ENCODE peak calls at places on chromosome 14, in four cellular contexts. A is brain microvascular endothelial cell, D is fibroblast of pulmonary artery, N is aorta. T is an unnamed sample.

GRCh38 chr14:101875726-101876268 is 88.6 kb upstream of the DYNC1H1 start:
- DNase-seq in D (no peak), A (no peak), N (no peak), T (no peak)

GRCh38 chr14:88203289-88203688 is 119.8 kb downstream of the KCNK10 start:
- DNase-seq in D (no peak), N (no peak), A (no peak), T (no peak)

GRCh38 chr14:44462372-44462771 is 44.7 kb downstream of the FSCB start:
- DNase-seq in A (no peak), D (no peak), N (no peak), T (no peak)

GRCh38 chr14:77275855-77276153 is 4.8 kb upstream of the NGB start:
- DNase-seq in D (no peak), N (no peak), A (no peak), T (no peak)

GRCh38 chr14:84864582-84865271 is 665.2 kb upstream of the FLRT2 start:
- DNase-seq in N (no peak), A (no peak), D (no peak), T (no peak)

GRCh38 chr14:22381751-22382150 is 207.3 kb downstream of the DAD1 start:
- DNase-seq in N (no peak), A (no peak), D (no peak), T (no peak)

GRCh38 chr14:77067632-77068514 is 30.2 kb upstream of the CIPC start:
- DNase-seq in A (peak; percentile 40), N (peak; percentile 78), D (peak; percentile 74), T (peak; percentile 76)

GRCh38 chr14:87131879-87132278 is 861.1 kb downstream of the GALC start:
- DNase-seq in D (no peak), N (no peak), A (no peak), T (no peak)

GRCh38 chr14:58817846-58818245 is 180.1 kb downstream of the DACT1 start:
- DNase-seq in N (no peak), D (peak; percentile 45), A (no peak), T (no peak)

GRCh38 chr14:66395300-66395699 is 90.9 kb upstream of the CCDC196 start:
- DNase-seq in D (no peak), N (no peak), A (no peak), T (no peak)

GRCh38 chr14:102086346-102086971 is 385 bp downstream of the HSP90AA1 start:
- DNase-seq in D (peak; percentile 63), A (peak; percentile 22), N (peak; percentile 76), T (peak; percentile 73)

GRCh38 chr14:68278568-68279436 is 459.2 kb downstream of the RAD51B start:
- DNase-seq in D (peak; percentile 45), N (no peak), A (peak; percentile 16), T (no peak)

GRCh38 chr14:77991128-77991772 is 178.9 kb upstream of the NRXN3 start:
- DNase-seq in N (no peak), D (no peak), A (no peak), T (no peak)

GRCh38 chr14:98169170-98169587 is 1102.8 kb downstream of the BCL11B start:
- DNase-seq in D (no peak), A (no peak), N (no peak), T (no peak)

GRCh38 chr14:32259368-32260013 is 56.4 kb upstream of the RNU6-8 start:
- DNase-seq in N (no peak), A (peak; percentile 33), D (peak; percentile 31), T (no peak)

GRCh38 chr14:64507376-64508156 is 3.0 kb downstream of the ZBTB1 start:
- DNase-seq in D (no peak), N (no peak), A (no peak), T (no peak)

GRCh38 chr14:91267965-91268437 is 23.5 kb upstream of the GPR68 start:
- DNase-seq in N (no peak), D (no peak), A (no peak), T (no peak)

GRCh38 chr14:80926706-80927384 is 14.7 kb downstream of the CEP128 start:
- DNase-seq in N (no peak), A (peak; percentile 68), D (peak; percentile 27), T (no peak)

GRCh38 chr14:22798528-22798927 is 16.7 kb downstream of the SLC7A7 start:
- DNase-seq in D (peak; percentile 48), A (no peak), N (no peak), T (no peak)

GRCh38 chr14:74608959-74609611 is 3.0 kb downstream of the LTBP2 start:
- DNase-seq in N (peak; percentile 92), A (peak; percentile 91), D (peak; percentile 95), T (peak; percentile 83)
- H3K4me3 ChIP-seq in N (peak overlapping the region; percentile 60), A (peak overlapping the region; percentile 80), D (peak overlapping the region; percentile 69), T (peak overlapping the region; percentile 71)

GRCh38 chr14:100213956-100214767 is 24.8 kb upstream of the YY1 start:
- DNase-seq in N (peak; percentile 93), A (no peak), D (peak; percentile 56), T (peak; percentile 97)

GRCh38 chr14:100212476-100213333 is 26.2 kb upstream of the YY1 start:
- DNase-seq in N (no peak), D (no peak), A (no peak), T (no peak)

GRCh38 chr14:100215330-100215885 is 23.5 kb upstream of the YY1 start:
- DNase-seq in A (no peak), D (no peak), N (no peak), T (no peak)

GRCh38 chr14:100213587-100213955 is 25.4 kb upstream of the YY1 start:
- DNase-seq in A (no peak), N (no peak), D (no peak), T (no peak)

DNA sequence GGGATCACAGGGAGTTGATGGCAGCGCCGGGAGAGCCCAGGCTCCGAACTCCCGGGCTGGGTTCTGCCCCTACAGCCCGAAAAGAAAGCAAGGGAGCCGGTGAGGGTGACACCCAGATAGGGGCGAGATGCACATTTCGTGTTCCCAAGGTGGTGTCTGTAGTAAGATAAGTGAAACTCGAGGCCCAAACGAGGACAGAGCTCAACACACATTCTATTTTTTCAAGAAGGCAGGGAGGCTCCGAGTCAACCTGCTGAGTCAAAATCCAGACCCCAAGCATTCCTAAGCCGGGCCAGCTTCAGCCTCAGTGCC is 24.2 kb upstream of the YY1 start:
- DNase-seq in N (no peak), A (no peak), D (no peak), T (no peak)
- H3K4me3 ChIP-seq in N (peak overlapping the region; percentile 87), A (peak overlapping the region; percentile 72), D (no peak overlapping the region), T (peak overlapping the region; percentile 83)

DNA sequence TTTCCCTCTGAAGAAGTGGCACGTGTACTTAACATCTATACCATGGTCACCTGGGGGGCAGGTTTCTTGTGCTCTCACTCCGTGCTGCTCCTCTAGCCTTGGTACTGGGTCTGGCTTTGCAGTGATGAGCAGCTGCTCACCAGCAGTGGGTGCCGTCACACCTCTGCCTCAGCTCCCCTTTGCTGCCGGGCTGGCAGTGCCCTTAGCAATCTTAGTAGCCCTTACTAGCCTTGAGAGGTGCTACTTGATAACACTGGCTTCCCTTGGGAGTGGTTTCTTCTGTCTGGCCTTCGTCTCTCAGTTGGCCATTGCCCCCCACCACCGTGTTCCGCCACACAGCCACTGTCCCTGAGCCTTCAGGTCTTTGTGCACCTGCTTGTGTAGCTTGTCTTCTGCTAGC is 22.6 kb downstream of the KLC1 start:
- DNase-seq in D (no peak), N (no peak), A (no peak), T (no peak)
- H3K4me3 ChIP-seq in D (no peak overlapping the region), N (no peak overlapping the region), A (no peak overlapping the region), T (no peak overlapping the region)

GRCh38 chr14:49622022-49622607 is 1.5 kb downstream of the MGAT2 start:
- DNase-seq in A (no peak), D (no peak), N (no peak), T (no peak)
- H3K4me3 ChIP-seq in A (peak overlapping the region; percentile 88), D (peak overlapping the region; percentile 93), N (peak overlapping the region; percentile 90), T (peak overlapping the region; percentile 86)

DNA sequence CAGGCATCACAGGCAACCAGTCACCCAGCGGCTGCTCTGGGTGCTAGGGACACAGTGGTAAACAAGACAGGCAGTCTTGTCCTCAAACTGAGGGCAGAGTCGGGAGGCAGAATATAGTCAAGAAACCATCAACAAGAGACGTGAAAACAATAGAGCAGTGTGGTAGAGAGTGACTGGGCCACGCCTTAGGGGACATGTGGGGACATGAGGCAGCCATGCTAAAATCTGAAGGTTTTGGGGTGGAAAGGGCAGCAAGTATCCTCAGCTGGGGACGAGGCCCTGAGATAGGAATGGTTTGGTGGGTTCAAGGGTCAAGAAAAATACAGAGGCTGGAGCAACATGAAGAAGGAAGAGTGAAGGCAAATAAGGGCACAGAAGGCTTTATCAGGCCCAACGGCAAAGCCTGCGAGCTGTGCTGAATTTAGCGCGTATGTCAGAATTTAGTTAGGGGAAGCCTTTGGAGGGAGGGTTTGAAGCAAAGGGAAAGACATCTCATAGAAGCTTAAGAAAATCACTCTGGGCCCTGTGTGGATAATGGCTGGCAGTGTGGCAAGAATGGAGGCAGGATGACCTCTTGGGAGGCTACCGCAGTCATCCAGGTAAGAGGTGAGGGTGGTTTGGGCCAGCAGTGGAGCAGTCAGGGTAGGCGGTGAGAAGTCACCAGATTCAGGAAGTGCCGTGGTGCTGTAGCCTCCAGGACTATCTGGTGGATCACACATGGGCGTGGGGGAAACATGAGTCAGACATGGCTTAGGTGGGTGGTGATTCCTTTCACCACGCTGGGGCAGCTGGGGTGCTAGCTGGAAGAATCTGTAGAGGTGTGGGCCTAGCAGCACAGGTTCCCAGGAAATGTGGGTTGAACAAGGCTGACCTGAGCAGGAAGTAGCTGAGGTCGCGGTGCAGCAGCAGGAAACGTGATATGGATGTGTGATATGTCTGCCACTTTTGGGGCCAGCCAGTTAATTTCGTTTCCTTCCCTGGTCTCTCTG is 3.0 kb downstream of the EVL start:
- DNase-seq in A (peak; percentile 48), N (peak; percentile 69), D (peak; percentile 40), T (peak; percentile 80)
- H3K4me3 ChIP-seq in A (no peak overlapping the region), N (no peak overlapping the region), D (no peak overlapping the region), T (peak overlapping the region; percentile 39)

GRCh38 chr14:69484444-69485113 is at the start of gene PLEKHD1:
- DNase-seq in A (no peak), D (no peak), N (no peak), T (peak; percentile 61)
- H3K4me3 ChIP-seq in A (no peak within 1 kb of the TSS), D (no peak within 1 kb of the TSS), N (no peak within 1 kb of the TSS), T (peak within 1 kb of the TSS; percentile 56)

T was measured in lower lobe of right lung.